ENCODE peak calls at places on chromosomes 12 and 14, in eight cellular contexts. One of them, this sample, is unnamed.

GRCh38 chr14:38592764-38593442 is 337.0 kb upstream of the CLEC14A start:
- DNase-seq in uterus: no peak
- DNase-seq in MM.1S: no peak
- DNase-seq in Calu3: no peak
- DNase-seq in cardiac fibroblast: no peak
- DNase-seq in stomach: no peak
- DNase-seq in NB4: no peak
- DNase-seq in AG09319: no peak
- DNase-seq in this sample: no peak

GRCh38 chr12:58920956-58921861 is 905 bp upstream of the LRIG3 start:
- DNase-seq in stomach: no peak
- DNase-seq in Calu3: peak
- DNase-seq in MM.1S: no peak
- DNase-seq in cardiac fibroblast: no peak
- DNase-seq in NB4: no peak
- DNase-seq in AG09319: no peak
- DNase-seq in uterus: peak
- DNase-seq in this sample: no peak

GRCh38 chr12:66036317-66036716 is 94.2 kb downstream of the LLPH start:
- DNase-seq in NB4: no peak
- DNase-seq in uterus: peak
- DNase-seq in Calu3: peak
- DNase-seq in cardiac fibroblast: peak
- DNase-seq in MM.1S: no peak
- DNase-seq in AG09319: peak
- DNase-seq in stomach: no peak
- DNase-seq in this sample: no peak

GRCh38 chr12:57404966-57405640 is 25.7 kb downstream of the R3HDM2 start:
- DNase-seq in AG09319: no peak
- DNase-seq in NB4: no peak
- DNase-seq in uterus: no peak
- DNase-seq in cardiac fibroblast: no peak
- DNase-seq in stomach: no peak
- DNase-seq in MM.1S: no peak
- DNase-seq in Calu3: no peak
- DNase-seq in this sample: no peak

GRCh38 chr14:37047226-37047625 is 125.2 kb downstream of the SLC25A21 start:
- DNase-seq in Calu3: no peak
- DNase-seq in cardiac fibroblast: no peak
- DNase-seq in uterus: no peak
- DNase-seq in stomach: no peak
- DNase-seq in NB4: no peak
- DNase-seq in MM.1S: no peak
- DNase-seq in AG09319: no peak
- DNase-seq in this sample: no peak

GRCh38 chr14:23454445-23454856 is 15.1 kb upstream of the NGDN start:
- DNase-seq in Calu3: no peak
- DNase-seq in MM.1S: no peak
- DNase-seq in cardiac fibroblast: no peak
- DNase-seq in NB4: no peak
- DNase-seq in AG09319: no peak
- DNase-seq in uterus: no peak
- DNase-seq in stomach: no peak
- DNase-seq in this sample: no peak

GRCh38 chr14:67260114-67260513 is 18.9 kb downstream of the PALS1 start:
- DNase-seq in NB4: no peak
- DNase-seq in AG09319: no peak
- DNase-seq in cardiac fibroblast: no peak
- DNase-seq in stomach: no peak
- DNase-seq in Calu3: no peak
- DNase-seq in MM.1S: no peak
- DNase-seq in uterus: no peak
- DNase-seq in this sample: no peak

GRCh38 chr12:86379337-86379736 is 123.1 kb upstream of the MGAT4C start:
- DNase-seq in uterus: no peak
- DNase-seq in MM.1S: no peak
- DNase-seq in AG09319: no peak
- DNase-seq in cardiac fibroblast: no peak
- DNase-seq in Calu3: no peak
- DNase-seq in stomach: no peak
- DNase-seq in NB4: no peak
- DNase-seq in this sample: no peak

GRCh38 chr14:106522990-106523389 is 996.6 kb downstream of the TMEM121 start:
- DNase-seq in AG09319: no peak
- DNase-seq in MM.1S: no peak
- DNase-seq in uterus: no peak
- DNase-seq in stomach: no peak
- DNase-seq in NB4: no peak
- DNase-seq in Calu3: no peak
- DNase-seq in cardiac fibroblast: no peak
- DNase-seq in this sample: no peak

GRCh38 chr14:106513302-106513701 is 986.9 kb downstream of the TMEM121 start:
- DNase-seq in uterus: no peak
- DNase-seq in AG09319: no peak
- DNase-seq in NB4: no peak
- DNase-seq in Calu3: no peak
- DNase-seq in MM.1S: no peak
- DNase-seq in cardiac fibroblast: no peak
- DNase-seq in stomach: no peak
- DNase-seq in this sample: no peak

GRCh38 chr14:106518054-106518943 is 991.9 kb downstream of the TMEM121 start:
- DNase-seq in NB4: peak
- DNase-seq in uterus: no peak
- DNase-seq in MM.1S: peak
- DNase-seq in AG09319: no peak
- DNase-seq in Calu3: peak
- DNase-seq in stomach: peak
- DNase-seq in cardiac fibroblast: no peak
- DNase-seq in this sample: peak
- TF ChIP-seq CTCF in NB4: peak
- TF ChIP-seq CTCF in uterus: peak
- TF ChIP-seq CTCF in MM.1S: peak
- TF ChIP-seq CTCF in AG09319: no peak
- TF ChIP-seq CTCF in Calu3: no peak
- TF ChIP-seq CTCF in stomach: no peak
- TF ChIP-seq CTCF in cardiac fibroblast: no peak
- TF ChIP-seq CTCF in this sample: peak

GRCh38 chr12:3204716-3205617 is 127.8 kb downstream of the TSPAN9 start:
- DNase-seq in uterus: no peak
- DNase-seq in stomach: no peak
- DNase-seq in cardiac fibroblast: no peak
- DNase-seq in MM.1S: no peak
- DNase-seq in NB4: no peak
- DNase-seq in AG09319: no peak
- DNase-seq in Calu3: no peak
- DNase-seq in this sample: no peak

GRCh38 chr12:3207174-3207573 is 130.0 kb downstream of the TSPAN9 start:
- DNase-seq in NB4: no peak
- DNase-seq in cardiac fibroblast: no peak
- DNase-seq in AG09319: no peak
- DNase-seq in MM.1S: no peak
- DNase-seq in uterus: no peak
- DNase-seq in stomach: no peak
- DNase-seq in Calu3: no peak
- DNase-seq in this sample: no peak

GRCh38 chr12:3206536-3207072 is 129.4 kb downstream of the TSPAN9 start:
- DNase-seq in cardiac fibroblast: no peak
- DNase-seq in stomach: no peak
- DNase-seq in NB4: no peak
- DNase-seq in MM.1S: no peak
- DNase-seq in Calu3: no peak
- DNase-seq in AG09319: no peak
- DNase-seq in uterus: no peak
- DNase-seq in this sample: no peak

GRCh38 chr12:3205742-3206519 is 128.8 kb downstream of the TSPAN9 start:
- DNase-seq in NB4: no peak
- DNase-seq in MM.1S: no peak
- DNase-seq in stomach: no peak
- DNase-seq in AG09319: no peak
- DNase-seq in cardiac fibroblast: no peak
- DNase-seq in uterus: no peak
- DNase-seq in Calu3: peak
- DNase-seq in this sample: no peak

GRCh38 chr12:3207858-3208257 is 130.7 kb downstream of the TSPAN9 start:
- DNase-seq in Calu3: no peak
- DNase-seq in uterus: no peak
- DNase-seq in cardiac fibroblast: no peak
- DNase-seq in MM.1S: no peak
- DNase-seq in stomach: no peak
- DNase-seq in NB4: peak
- DNase-seq in AG09319: no peak
- DNase-seq in this sample: no peak
- TF ChIP-seq CTCF in Calu3: no peak
- TF ChIP-seq CTCF in uterus: no peak
- TF ChIP-seq CTCF in cardiac fibroblast: peak
- TF ChIP-seq CTCF in MM.1S: peak
- TF ChIP-seq CTCF in stomach: no peak
- TF ChIP-seq CTCF in NB4: peak
- TF ChIP-seq CTCF in AG09319: no peak
- TF ChIP-seq CTCF in this sample: no peak

DNA sequence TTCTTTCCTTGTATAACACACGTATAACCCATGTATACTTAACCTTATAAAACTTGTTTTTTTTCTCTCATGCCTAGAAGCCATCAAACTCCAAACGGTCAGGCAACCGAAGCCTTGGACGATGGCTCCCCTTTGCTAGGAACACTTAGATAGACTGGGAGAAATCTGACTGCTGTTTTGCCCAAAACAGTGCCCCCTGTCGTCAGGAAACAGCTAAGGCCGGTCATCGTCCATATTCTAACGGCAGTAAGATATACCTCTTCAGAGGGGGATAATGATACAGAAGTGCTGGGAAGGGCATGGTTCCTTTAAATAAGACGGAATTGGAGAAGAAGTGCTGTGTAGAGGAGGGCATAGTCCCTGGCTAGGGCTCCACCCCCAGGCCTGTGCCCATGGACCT is 130.5 kb downstream of the SLC41A2 start:
- DNase-seq in NB4: no peak
- DNase-seq in Calu3: no peak
- DNase-seq in AG09319: no peak
- DNase-seq in stomach: no peak
- DNase-seq in MM.1S: no peak
- DNase-seq in uterus: no peak
- DNase-seq in cardiac fibroblast: no peak
- DNase-seq in this sample: no peak
- TF ChIP-seq CTCF in NB4: no peak
- TF ChIP-seq CTCF in Calu3: no peak
- TF ChIP-seq CTCF in AG09319: peak
- TF ChIP-seq CTCF in stomach: no peak
- TF ChIP-seq CTCF in MM.1S: no peak
- TF ChIP-seq CTCF in uterus: no peak
- TF ChIP-seq CTCF in cardiac fibroblast: peak
- TF ChIP-seq CTCF in this sample: no peak

GRCh38 chr12:124878795-124879516 is 15.3 kb upstream of the SCARB1 start:
- DNase-seq in Calu3: no peak
- DNase-seq in cardiac fibroblast: no peak
- DNase-seq in MM.1S: no peak
- DNase-seq in uterus: no peak
- DNase-seq in AG09319: no peak
- DNase-seq in stomach: no peak
- DNase-seq in NB4: no peak
- DNase-seq in this sample: no peak

GRCh38 chr12:124881123-124881522 is 17.5 kb upstream of the SCARB1 start:
- DNase-seq in AG09319: no peak
- DNase-seq in uterus: no peak
- DNase-seq in MM.1S: no peak
- DNase-seq in stomach: no peak
- DNase-seq in NB4: peak
- DNase-seq in Calu3: no peak
- DNase-seq in cardiac fibroblast: peak
- DNase-seq in this sample: no peak

GRCh38 chr12:124883263-124883876 is 19.7 kb upstream of the SCARB1 start:
- DNase-seq in AG09319: no peak
- DNase-seq in stomach: no peak
- DNase-seq in uterus: no peak
- DNase-seq in MM.1S: no peak
- DNase-seq in cardiac fibroblast: no peak
- DNase-seq in NB4: peak
- DNase-seq in Calu3: no peak
- DNase-seq in this sample: no peak

GRCh38 chr12:124888203-124888602 is 24.5 kb upstream of the SCARB1 start:
- DNase-seq in Calu3: no peak
- DNase-seq in AG09319: no peak
- DNase-seq in uterus: no peak
- DNase-seq in stomach: no peak
- DNase-seq in MM.1S: no peak
- DNase-seq in NB4: no peak
- DNase-seq in cardiac fibroblast: peak
- DNase-seq in this sample: no peak

GRCh38 chr12:124884587-124885438 is 21.1 kb upstream of the SCARB1 start:
- DNase-seq in stomach: peak
- DNase-seq in NB4: no peak
- DNase-seq in uterus: no peak
- DNase-seq in AG09319: no peak
- DNase-seq in cardiac fibroblast: no peak
- DNase-seq in Calu3: peak
- DNase-seq in MM.1S: peak
- DNase-seq in this sample: peak
- TF ChIP-seq CTCF in stomach: no peak
- TF ChIP-seq CTCF in NB4: no peak
- TF ChIP-seq CTCF in uterus: no peak
- TF ChIP-seq CTCF in AG09319: no peak
- TF ChIP-seq CTCF in cardiac fibroblast: no peak
- TF ChIP-seq CTCF in Calu3: no peak
- TF ChIP-seq CTCF in MM.1S: no peak
- TF ChIP-seq CTCF in this sample: no peak